ENCODE peak calls at places on chromosomes 5 and 9, in eight cellular contexts. One of them, this sample, is unnamed.

GRCh38 chr5:57494104-57495098 is 11.8 kb upstream of the ACTBL2 start:
- DNase-seq in AG04450: peak; percentile 95
- DNase-seq in effector memory CD4-positive, alpha-beta T cell: no peak
- DNase-seq in naive thymus-derived CD4-positive, alpha-beta T cell: no peak
- DNase-seq in GM12891: no peak
- DNase-seq in activated naive CD8-positive, alpha-beta T cell treated with anti-CD3 and anti-CD28 coated beads, Interleukin-2, amount 50 U/mL, for 24 hours: peak; percentile 51
- DNase-seq in AG08395: peak; percentile 95
- DNase-seq in CD8-positive, alpha-beta memory T cell: no peak
- DNase-seq in this sample: peak; percentile 97

GRCh38 chr5:56358703-56359428 is 125.7 kb upstream of the ANKRD55 start:
- DNase-seq in GM12891: no peak
- DNase-seq in naive thymus-derived CD4-positive, alpha-beta T cell: no peak
- DNase-seq in CD8-positive, alpha-beta memory T cell: no peak
- DNase-seq in activated naive CD8-positive, alpha-beta T cell treated with anti-CD3 and anti-CD28 coated beads, Interleukin-2, amount 50 U/mL, for 24 hours: no peak
- DNase-seq in effector memory CD4-positive, alpha-beta T cell: no peak
- DNase-seq in AG08395: peak; percentile 25
- DNase-seq in AG04450: no peak
- DNase-seq in this sample: peak; percentile 81

GRCh38 chr5:175025046-175025445 is 300.7 kb downstream of the MSX2 start:
- DNase-seq in activated naive CD8-positive, alpha-beta T cell treated with anti-CD3 and anti-CD28 coated beads, Interleukin-2, amount 50 U/mL, for 24 hours: no peak
- DNase-seq in CD8-positive, alpha-beta memory T cell: no peak
- DNase-seq in naive thymus-derived CD4-positive, alpha-beta T cell: no peak
- DNase-seq in AG08395: no peak
- DNase-seq in effector memory CD4-positive, alpha-beta T cell: no peak
- DNase-seq in AG04450: no peak
- DNase-seq in GM12891: no peak
- DNase-seq in this sample: peak; percentile 3

GRCh38 chr9:71692337-71692736 is 76.0 kb downstream of the CEMIP2 start:
- DNase-seq in AG04450: no peak
- DNase-seq in AG08395: no peak
- DNase-seq in GM12891: no peak
- DNase-seq in activated naive CD8-positive, alpha-beta T cell treated with anti-CD3 and anti-CD28 coated beads, Interleukin-2, amount 50 U/mL, for 24 hours: no peak
- DNase-seq in naive thymus-derived CD4-positive, alpha-beta T cell: no peak
- DNase-seq in CD8-positive, alpha-beta memory T cell: no peak
- DNase-seq in effector memory CD4-positive, alpha-beta T cell: no peak
- DNase-seq in this sample: no peak

GRCh38 chr9:18531127-18531526 is 57.2 kb downstream of the ADAMTSL1 start:
- DNase-seq in activated naive CD8-positive, alpha-beta T cell treated with anti-CD3 and anti-CD28 coated beads, Interleukin-2, amount 50 U/mL, for 24 hours: no peak
- DNase-seq in AG08395: peak; percentile 2
- DNase-seq in naive thymus-derived CD4-positive, alpha-beta T cell: no peak
- DNase-seq in AG04450: no peak
- DNase-seq in GM12891: no peak
- DNase-seq in CD8-positive, alpha-beta memory T cell: no peak
- DNase-seq in effector memory CD4-positive, alpha-beta T cell: no peak
- DNase-seq in this sample: no peak

GRCh38 chr9:22005700-22006605 is 3.2 kb downstream of the CDKN2B start:
- DNase-seq in GM12891: no peak
- DNase-seq in naive thymus-derived CD4-positive, alpha-beta T cell: no peak
- DNase-seq in effector memory CD4-positive, alpha-beta T cell: no peak
- DNase-seq in activated naive CD8-positive, alpha-beta T cell treated with anti-CD3 and anti-CD28 coated beads, Interleukin-2, amount 50 U/mL, for 24 hours: no peak
- DNase-seq in AG08395: no peak
- DNase-seq in CD8-positive, alpha-beta memory T cell: no peak
- DNase-seq in AG04450: no peak
- DNase-seq in this sample: no peak

GRCh38 chr9:91428927-91429351 is 5.3 kb upstream of the NFIL3 start:
- DNase-seq in naive thymus-derived CD4-positive, alpha-beta T cell: no peak
- DNase-seq in CD8-positive, alpha-beta memory T cell: no peak
- DNase-seq in GM12891: no peak
- DNase-seq in AG04450: peak; percentile 63
- DNase-seq in effector memory CD4-positive, alpha-beta T cell: no peak
- DNase-seq in activated naive CD8-positive, alpha-beta T cell treated with anti-CD3 and anti-CD28 coated beads, Interleukin-2, amount 50 U/mL, for 24 hours: no peak
- DNase-seq in AG08395: no peak
- DNase-seq in this sample: no peak

GRCh38 chr5:3375586-3376311 is 219.9 kb upstream of the IRX1 start:
- DNase-seq in effector memory CD4-positive, alpha-beta T cell: no peak
- DNase-seq in AG04450: no peak
- DNase-seq in GM12891: no peak
- DNase-seq in AG08395: no peak
- DNase-seq in activated naive CD8-positive, alpha-beta T cell treated with anti-CD3 and anti-CD28 coated beads, Interleukin-2, amount 50 U/mL, for 24 hours: no peak
- DNase-seq in naive thymus-derived CD4-positive, alpha-beta T cell: no peak
- DNase-seq in CD8-positive, alpha-beta memory T cell: no peak
- DNase-seq in this sample: no peak

GRCh38 chr5:159965031-159965837 is 43.7 kb upstream of the TTC1 start:
- DNase-seq in activated naive CD8-positive, alpha-beta T cell treated with anti-CD3 and anti-CD28 coated beads, Interleukin-2, amount 50 U/mL, for 24 hours: peak; percentile 45
- DNase-seq in AG04450: no peak
- DNase-seq in CD8-positive, alpha-beta memory T cell: no peak
- DNase-seq in naive thymus-derived CD4-positive, alpha-beta T cell: no peak
- DNase-seq in GM12891: no peak
- DNase-seq in AG08395: peak; percentile 81
- DNase-seq in effector memory CD4-positive, alpha-beta T cell: no peak
- DNase-seq in this sample: no peak

GRCh38 chr9:76534031-76534430 is 75.0 kb downstream of the GCNT1 start:
- DNase-seq in activated naive CD8-positive, alpha-beta T cell treated with anti-CD3 and anti-CD28 coated beads, Interleukin-2, amount 50 U/mL, for 24 hours: no peak
- DNase-seq in AG04450: no peak
- DNase-seq in CD8-positive, alpha-beta memory T cell: no peak
- DNase-seq in AG08395: peak; percentile 25
- DNase-seq in naive thymus-derived CD4-positive, alpha-beta T cell: no peak
- DNase-seq in GM12891: no peak
- DNase-seq in effector memory CD4-positive, alpha-beta T cell: no peak
- DNase-seq in this sample: no peak

GRCh38 chr5:81544351-81545001 is 150.5 kb upstream of the ACOT12 start:
- DNase-seq in CD8-positive, alpha-beta memory T cell: no peak
- DNase-seq in activated naive CD8-positive, alpha-beta T cell treated with anti-CD3 and anti-CD28 coated beads, Interleukin-2, amount 50 U/mL, for 24 hours: no peak
- DNase-seq in naive thymus-derived CD4-positive, alpha-beta T cell: no peak
- DNase-seq in AG08395: no peak
- DNase-seq in effector memory CD4-positive, alpha-beta T cell: no peak
- DNase-seq in AG04450: no peak
- DNase-seq in GM12891: no peak
- DNase-seq in this sample: no peak

GRCh38 chr5:39100301-39100850 is 26.2 kb upstream of the RICTOR start:
- DNase-seq in AG04450: no peak
- DNase-seq in activated naive CD8-positive, alpha-beta T cell treated with anti-CD3 and anti-CD28 coated beads, Interleukin-2, amount 50 U/mL, for 24 hours: no peak
- DNase-seq in CD8-positive, alpha-beta memory T cell: no peak
- DNase-seq in naive thymus-derived CD4-positive, alpha-beta T cell: no peak
- DNase-seq in AG08395: no peak
- DNase-seq in GM12891: no peak
- DNase-seq in effector memory CD4-positive, alpha-beta T cell: no peak
- DNase-seq in this sample: no peak

GRCh38 chr9:23050548-23050947 is 603.9 kb downstream of the DMRTA1 start:
- DNase-seq in CD8-positive, alpha-beta memory T cell: no peak
- DNase-seq in activated naive CD8-positive, alpha-beta T cell treated with anti-CD3 and anti-CD28 coated beads, Interleukin-2, amount 50 U/mL, for 24 hours: no peak
- DNase-seq in naive thymus-derived CD4-positive, alpha-beta T cell: no peak
- DNase-seq in GM12891: no peak
- DNase-seq in AG04450: no peak
- DNase-seq in AG08395: no peak
- DNase-seq in effector memory CD4-positive, alpha-beta T cell: no peak
- DNase-seq in this sample: no peak

GRCh38 chr9:135722365-135722764 is 20.4 kb downstream of the KCNT1 start:
- DNase-seq in GM12891: no peak
- DNase-seq in CD8-positive, alpha-beta memory T cell: no peak
- DNase-seq in AG04450: no peak
- DNase-seq in naive thymus-derived CD4-positive, alpha-beta T cell: no peak
- DNase-seq in AG08395: no peak
- DNase-seq in activated naive CD8-positive, alpha-beta T cell treated with anti-CD3 and anti-CD28 coated beads, Interleukin-2, amount 50 U/mL, for 24 hours: no peak
- DNase-seq in effector memory CD4-positive, alpha-beta T cell: no peak
- DNase-seq in this sample: no peak

GRCh38 chr5:168302785-168303184 is 11.3 kb downstream of the WWC1 start:
- DNase-seq in CD8-positive, alpha-beta memory T cell: no peak
- DNase-seq in effector memory CD4-positive, alpha-beta T cell: no peak
- DNase-seq in naive thymus-derived CD4-positive, alpha-beta T cell: no peak
- DNase-seq in GM12891: no peak
- DNase-seq in activated naive CD8-positive, alpha-beta T cell treated with anti-CD3 and anti-CD28 coated beads, Interleukin-2, amount 50 U/mL, for 24 hours: no peak
- DNase-seq in AG08395: peak; percentile 45
- DNase-seq in AG04450: no peak
- DNase-seq in this sample: no peak

GRCh38 chr9:88378317-88378716 is 9.9 kb upstream of the SPIN1 start:
- DNase-seq in naive thymus-derived CD4-positive, alpha-beta T cell: no peak
- DNase-seq in activated naive CD8-positive, alpha-beta T cell treated with anti-CD3 and anti-CD28 coated beads, Interleukin-2, amount 50 U/mL, for 24 hours: no peak
- DNase-seq in AG08395: no peak
- DNase-seq in GM12891: no peak
- DNase-seq in effector memory CD4-positive, alpha-beta T cell: no peak
- DNase-seq in AG04450: no peak
- DNase-seq in CD8-positive, alpha-beta memory T cell: no peak
- DNase-seq in this sample: no peak

GRCh38 chr9:32395483-32396216 is 11.2 kb downstream of the ACO1 start:
- DNase-seq in effector memory CD4-positive, alpha-beta T cell: no peak
- DNase-seq in naive thymus-derived CD4-positive, alpha-beta T cell: no peak
- DNase-seq in activated naive CD8-positive, alpha-beta T cell treated with anti-CD3 and anti-CD28 coated beads, Interleukin-2, amount 50 U/mL, for 24 hours: no peak
- DNase-seq in AG04450: peak; percentile 83
- DNase-seq in AG08395: peak; percentile 84
- DNase-seq in GM12891: no peak
- DNase-seq in CD8-positive, alpha-beta memory T cell: no peak
- DNase-seq in this sample: peak; percentile 77

GRCh38 chr5:143605403-143606005 is 202.0 kb upstream of the NR3C1 start:
- DNase-seq in AG08395: no peak
- DNase-seq in AG04450: no peak
- DNase-seq in naive thymus-derived CD4-positive, alpha-beta T cell: no peak
- DNase-seq in activated naive CD8-positive, alpha-beta T cell treated with anti-CD3 and anti-CD28 coated beads, Interleukin-2, amount 50 U/mL, for 24 hours: no peak
- DNase-seq in effector memory CD4-positive, alpha-beta T cell: no peak
- DNase-seq in CD8-positive, alpha-beta memory T cell: no peak
- DNase-seq in GM12891: no peak
- DNase-seq in this sample: no peak

GRCh38 chr9:17863213-17863883 is 284.5 kb downstream of the SH3GL2 start:
- DNase-seq in activated naive CD8-positive, alpha-beta T cell treated with anti-CD3 and anti-CD28 coated beads, Interleukin-2, amount 50 U/mL, for 24 hours: no peak
- DNase-seq in GM12891: no peak
- DNase-seq in AG04450: no peak
- DNase-seq in effector memory CD4-positive, alpha-beta T cell: no peak
- DNase-seq in naive thymus-derived CD4-positive, alpha-beta T cell: no peak
- DNase-seq in AG08395: no peak
- DNase-seq in CD8-positive, alpha-beta memory T cell: no peak
- DNase-seq in this sample: no peak

GRCh38 chr5:148469446-148470062 is 85.8 kb downstream of the FBXO38 start:
- DNase-seq in effector memory CD4-positive, alpha-beta T cell: no peak
- DNase-seq in AG04450: peak; percentile 13
- DNase-seq in naive thymus-derived CD4-positive, alpha-beta T cell: no peak
- DNase-seq in GM12891: no peak
- DNase-seq in CD8-positive, alpha-beta memory T cell: no peak
- DNase-seq in AG08395: peak; percentile 67
- DNase-seq in activated naive CD8-positive, alpha-beta T cell treated with anti-CD3 and anti-CD28 coated beads, Interleukin-2, amount 50 U/mL, for 24 hours: no peak
- DNase-seq in this sample: peak; percentile 75

GRCh38 chr9:127004946-127005769 is 90.6 kb downstream of the RALGPS1 start:
- DNase-seq in activated naive CD8-positive, alpha-beta T cell treated with anti-CD3 and anti-CD28 coated beads, Interleukin-2, amount 50 U/mL, for 24 hours: peak; percentile 49
- DNase-seq in AG08395: no peak
- DNase-seq in effector memory CD4-positive, alpha-beta T cell: peak; percentile 40
- DNase-seq in CD8-positive, alpha-beta memory T cell: peak; percentile 32
- DNase-seq in AG04450: no peak
- DNase-seq in naive thymus-derived CD4-positive, alpha-beta T cell: peak; percentile 75
- DNase-seq in GM12891: peak; percentile 42
- DNase-seq in this sample: peak; percentile 46

GRCh38 chr9:133144142-133144886 is 19.4 kb downstream of the GBGT1 start:
- DNase-seq in effector memory CD4-positive, alpha-beta T cell: peak; percentile 91
- DNase-seq in AG04450: no peak
- DNase-seq in CD8-positive, alpha-beta memory T cell: peak; percentile 92
- DNase-seq in activated naive CD8-positive, alpha-beta T cell treated with anti-CD3 and anti-CD28 coated beads, Interleukin-2, amount 50 U/mL, for 24 hours: peak; percentile 92
- DNase-seq in AG08395: peak; percentile 84
- DNase-seq in GM12891: peak; percentile 93
- DNase-seq in naive thymus-derived CD4-positive, alpha-beta T cell: peak; percentile 81
- DNase-seq in this sample: no peak

GRCh38 chr5:106376522-106376921 is 1294.2 kb downstream of the EFNA5 start:
- DNase-seq in effector memory CD4-positive, alpha-beta T cell: no peak
- DNase-seq in GM12891: no peak
- DNase-seq in CD8-positive, alpha-beta memory T cell: no peak
- DNase-seq in AG04450: no peak
- DNase-seq in naive thymus-derived CD4-positive, alpha-beta T cell: no peak
- DNase-seq in activated naive CD8-positive, alpha-beta T cell treated with anti-CD3 and anti-CD28 coated beads, Interleukin-2, amount 50 U/mL, for 24 hours: no peak
- DNase-seq in AG08395: peak; percentile 33
- DNase-seq in this sample: peak; percentile 70

GRCh38 chr5:8568858-8569257 is 699.9 kb downstream of the MTRR start:
- DNase-seq in CD8-positive, alpha-beta memory T cell: no peak
- DNase-seq in GM12891: no peak
- DNase-seq in AG08395: no peak
- DNase-seq in effector memory CD4-positive, alpha-beta T cell: no peak
- DNase-seq in AG04450: no peak
- DNase-seq in activated naive CD8-positive, alpha-beta T cell treated with anti-CD3 and anti-CD28 coated beads, Interleukin-2, amount 50 U/mL, for 24 hours: no peak
- DNase-seq in naive thymus-derived CD4-positive, alpha-beta T cell: no peak
- DNase-seq in this sample: no peak

GRCh38 chr5:346229-346935 is 24.9 kb downstream of the AHRR start:
- DNase-seq in AG08395: no peak
- DNase-seq in activated naive CD8-positive, alpha-beta T cell treated with anti-CD3 and anti-CD28 coated beads, Interleukin-2, amount 50 U/mL, for 24 hours: no peak
- DNase-seq in GM12891: no peak
- DNase-seq in CD8-positive, alpha-beta memory T cell: no peak
- DNase-seq in effector memory CD4-positive, alpha-beta T cell: no peak
- DNase-seq in naive thymus-derived CD4-positive, alpha-beta T cell: no peak
- DNase-seq in AG04450: no peak
- DNase-seq in this sample: no peak

GRCh38 chr5:98975223-98975622 is 46.4 kb upstream of the CHD1 start:
- DNase-seq in CD8-positive, alpha-beta memory T cell: no peak
- DNase-seq in AG08395: no peak
- DNase-seq in effector memory CD4-positive, alpha-beta T cell: no peak
- DNase-seq in activated naive CD8-positive, alpha-beta T cell treated with anti-CD3 and anti-CD28 coated beads, Interleukin-2, amount 50 U/mL, for 24 hours: no peak
- DNase-seq in GM12891: no peak
- DNase-seq in AG04450: no peak
- DNase-seq in naive thymus-derived CD4-positive, alpha-beta T cell: no peak
- DNase-seq in this sample: no peak

GRCh38 chr5:2387224-2388004 is 364.1 kb downstream of the IRX2 start:
- DNase-seq in naive thymus-derived CD4-positive, alpha-beta T cell: no peak
- DNase-seq in CD8-positive, alpha-beta memory T cell: no peak
- DNase-seq in effector memory CD4-positive, alpha-beta T cell: no peak
- DNase-seq in activated naive CD8-positive, alpha-beta T cell treated with anti-CD3 and anti-CD28 coated beads, Interleukin-2, amount 50 U/mL, for 24 hours: no peak
- DNase-seq in GM12891: no peak
- DNase-seq in AG08395: no peak
- DNase-seq in AG04450: no peak
- DNase-seq in this sample: no peak

GRCh38 chr9:93122721-93123221 is 11.3 kb downstream of the NINJ1 start:
- DNase-seq in AG08395: no peak
- DNase-seq in CD8-positive, alpha-beta memory T cell: no peak
- DNase-seq in effector memory CD4-positive, alpha-beta T cell: no peak
- DNase-seq in GM12891: no peak
- DNase-seq in AG04450: no peak
- DNase-seq in naive thymus-derived CD4-positive, alpha-beta T cell: no peak
- DNase-seq in activated naive CD8-positive, alpha-beta T cell treated with anti-CD3 and anti-CD28 coated beads, Interleukin-2, amount 50 U/mL, for 24 hours: no peak
- DNase-seq in this sample: no peak

GRCh38 chr9:14215614-14216013 is 98.3 kb downstream of the NFIB start:
- DNase-seq in activated naive CD8-positive, alpha-beta T cell treated with anti-CD3 and anti-CD28 coated beads, Interleukin-2, amount 50 U/mL, for 24 hours: no peak
- DNase-seq in CD8-positive, alpha-beta memory T cell: no peak
- DNase-seq in naive thymus-derived CD4-positive, alpha-beta T cell: no peak
- DNase-seq in AG08395: no peak
- DNase-seq in effector memory CD4-positive, alpha-beta T cell: no peak
- DNase-seq in AG04450: no peak
- DNase-seq in GM12891: no peak
- DNase-seq in this sample: no peak

GRCh38 chr5:149816661-149817060 is 86.6 kb downstream of the PPARGC1B start:
- DNase-seq in AG04450: no peak
- DNase-seq in CD8-positive, alpha-beta memory T cell: no peak
- DNase-seq in naive thymus-derived CD4-positive, alpha-beta T cell: no peak
- DNase-seq in GM12891: no peak
- DNase-seq in effector memory CD4-positive, alpha-beta T cell: no peak
- DNase-seq in activated naive CD8-positive, alpha-beta T cell treated with anti-CD3 and anti-CD28 coated beads, Interleukin-2, amount 50 U/mL, for 24 hours: no peak
- DNase-seq in AG08395: no peak
- DNase-seq in this sample: no peak

GRCh38 chr9:132511191-132511999 is 71.0 kb upstream of the BARHL1 start:
- DNase-seq in AG04450: no peak
- DNase-seq in AG08395: no peak
- DNase-seq in activated naive CD8-positive, alpha-beta T cell treated with anti-CD3 and anti-CD28 coated beads, Interleukin-2, amount 50 U/mL, for 24 hours: no peak
- DNase-seq in GM12891: no peak
- DNase-seq in CD8-positive, alpha-beta memory T cell: no peak
- DNase-seq in naive thymus-derived CD4-positive, alpha-beta T cell: no peak
- DNase-seq in effector memory CD4-positive, alpha-beta T cell: no peak
- DNase-seq in this sample: no peak

GRCh38 chr5:164335837-164336236 is 830.4 kb downstream of the MAT2B start:
- DNase-seq in AG08395: no peak
- DNase-seq in AG04450: no peak
- DNase-seq in naive thymus-derived CD4-positive, alpha-beta T cell: no peak
- DNase-seq in GM12891: no peak
- DNase-seq in activated naive CD8-positive, alpha-beta T cell treated with anti-CD3 and anti-CD28 coated beads, Interleukin-2, amount 50 U/mL, for 24 hours: no peak
- DNase-seq in effector memory CD4-positive, alpha-beta T cell: no peak
- DNase-seq in CD8-positive, alpha-beta memory T cell: no peak
- DNase-seq in this sample: no peak

GRCh38 chr9:109889456-109889855 is 109.5 kb downstream of the PALM2AKAP2 start:
- DNase-seq in GM12891: no peak
- DNase-seq in effector memory CD4-positive, alpha-beta T cell: no peak
- DNase-seq in AG08395: no peak
- DNase-seq in CD8-positive, alpha-beta memory T cell: no peak
- DNase-seq in activated naive CD8-positive, alpha-beta T cell treated with anti-CD3 and anti-CD28 coated beads, Interleukin-2, amount 50 U/mL, for 24 hours: no peak
- DNase-seq in AG04450: no peak
- DNase-seq in naive thymus-derived CD4-positive, alpha-beta T cell: peak; percentile 22
- DNase-seq in this sample: no peak

This sample was measured in astrocyte of the cerebellum.